ENCODE peak calls at places on chromosomes 12 and 14, in nine cellular contexts. C, W, A, Z, B, T, L, E and I are unnamed samples.

GRCh38 chr12:47903151-47903611 is 1.6 kb downstream of the VDR start:
- DNase-seq in Z (peak), T (peak), A (no peak), W (peak), B (no peak), L (peak), E (peak), C (peak), I (peak)

GRCh38 chr12:11651377-11651776 is 1.9 kb downstream of the ETV6 start:
- DNase-seq in W (no peak), C (no peak), E (no peak), A (no peak), L (no peak), B (no peak), T (no peak), Z (no peak), I (no peak)

GRCh38 chr12:131098178-131098981 is 144.7 kb downstream of the ADGRD1 start:
- DNase-seq in T (peak), L (no peak), E (no peak), W (no peak), B (peak), A (no peak), Z (no peak), C (no peak), I (no peak)

GRCh38 chr14:102196436-102197230 is 56.9 kb downstream of the WDR20 start:
- DNase-seq in B (no peak), A (no peak), E (no peak), W (no peak), T (no peak), Z (no peak), L (no peak), C (no peak), I (no peak)

GRCh38 chr14:55800443-55800842 is 220.4 kb downstream of the KTN1 start:
- DNase-seq in A (no peak), L (no peak), C (no peak), B (no peak), E (no peak), T (no peak), W (no peak), Z (no peak), I (no peak)

GRCh38 chr12:62730649-62731377 is 204.1 kb downstream of the PPM1H start:
- DNase-seq in B (no peak), T (no peak), Z (peak), W (peak), E (peak), L (peak), C (peak), A (no peak), I (peak)

GRCh38 chr14:102095231-102095870 is 8.5 kb upstream of the HSP90AA1 start:
- DNase-seq in W (peak), A (no peak), C (no peak), B (no peak), T (no peak), L (no peak), Z (peak), E (peak), I (no peak)

GRCh38 chr12:108629156-108629555 is 4.5 kb downstream of the SELPLG start:
- DNase-seq in T (no peak), B (no peak), A (no peak), W (no peak), E (no peak), C (no peak), Z (no peak), L (no peak), I (no peak)

GRCh38 chr12:113537041-113537750 is 65.5 kb upstream of the LHX5 start:
- DNase-seq in L (no peak), T (no peak), A (no peak), Z (no peak), E (no peak), C (no peak), W (no peak), B (no peak), I (no peak)

GRCh38 chr12:50662121-50662480 is 101.8 kb upstream of the ATF1 start:
- DNase-seq in L (no peak), T (no peak), W (no peak), Z (no peak), A (no peak), E (no peak), B (no peak), C (no peak), I (peak)

GRCh38 chr14:54364555-54365415 is 32.0 kb upstream of the CDKN3 start:
- DNase-seq in E (peak), L (peak), A (peak), W (peak), B (no peak), C (peak), T (peak), Z (no peak), I (peak)

GRCh38 chr12:4421590-4422031 is 24.0 kb downstream of the FGF6 start:
- DNase-seq in E (peak), C (peak), B (peak), Z (peak), A (no peak), W (peak), T (no peak), L (no peak), I (peak)

GRCh38 chr12:48765753-48766162 is 23.1 kb downstream of the ADCY6 start:
- DNase-seq in C (no peak), L (no peak), Z (peak), T (no peak), B (no peak), A (no peak), E (no peak), W (no peak), I (peak)

GRCh38 chr12:57214398-57214781 is 2.2 kb upstream of the NXPH4 start:
- DNase-seq in L (no peak), B (peak), Z (peak), W (peak), T (peak), C (peak), A (no peak), E (peak), I (peak)

GRCh38 chr12:65015850-65016249 is 105.3 kb downstream of the WIF1 start:
- DNase-seq in B (no peak), A (no peak), L (no peak), C (no peak), W (no peak), T (no peak), Z (no peak), E (no peak), I (no peak)

GRCh38 chr14:95273041-95273978 is 46.4 kb downstream of the CLMN start:
- DNase-seq in E (no peak), C (no peak), Z (peak), T (no peak), L (no peak), A (no peak), W (no peak), B (peak), I (no peak)

GRCh38 chr14:30129795-30130194 is 202.1 kb upstream of the PRKD1 start:
- DNase-seq in T (no peak), W (no peak), E (peak), C (peak), L (no peak), A (no peak), Z (no peak), B (no peak), I (no peak)

GRCh38 chr12:111446044-111446581 is 40.4 kb downstream of the SH2B3 start:
- DNase-seq in Z (no peak), E (peak), A (no peak), C (peak), T (peak), L (no peak), B (peak), W (no peak), I (peak)

GRCh38 chr14:80491131-80491530 is 279.8 kb upstream of the DIO2 start:
- DNase-seq in B (no peak), T (peak), Z (peak), W (no peak), L (peak), A (peak), E (peak), C (peak), I (peak)

GRCh38 chr12:25249951-25250738 is 584 bp downstream of the KRAS start:
- DNase-seq in E (peak), L (no peak), Z (no peak), C (no peak), A (no peak), B (peak), T (peak), W (peak), I (peak)

GRCh38 chr14:101774006-101774755 is 12.7 kb downstream of the PPP2R5C start:
- DNase-seq in A (peak), T (no peak), L (no peak), E (no peak), W (no peak), B (no peak), Z (no peak), C (no peak), I (no peak)

GRCh38 chr14:93991212-93991611 is 5.9 kb upstream of the CCDC197 start:
- DNase-seq in W (no peak), T (no peak), C (no peak), E (no peak), B (no peak), L (no peak), A (no peak), Z (no peak), I (no peak)

GRCh38 chr12:88325076-88325827 is 183.1 kb downstream of the TMTC3 start:
- DNase-seq in T (no peak), E (peak), B (no peak), C (peak), Z (peak), W (peak), L (peak), A (peak), I (peak)

GRCh38 chr14:25406818-25407217 is 356.9 kb upstream of the STXBP6 start:
- DNase-seq in L (peak), B (no peak), E (peak), W (peak), C (peak), T (peak), A (no peak), Z (peak), I (peak)

GRCh38 chr12:116066381-116067230 is 210.9 kb downstream of the MED13L start:
- DNase-seq in W (peak), Z (peak), T (peak), L (no peak), E (peak), B (no peak), A (no peak), C (peak), I (peak)

GRCh38 chr12:63206908-63207307 is 55.9 kb upstream of the AVPR1A start:
- DNase-seq in E (no peak), C (no peak), A (peak), Z (peak), W (peak), L (no peak), T (peak), B (no peak), I (no peak)

GRCh38 chr14:34368971-34369665 is 92.9 kb downstream of the SPTSSA start:
- DNase-seq in A (no peak), W (no peak), B (no peak), C (no peak), Z (no peak), T (no peak), L (no peak), E (no peak), I (no peak)

GRCh38 chr14:64800000-64800399 is 79.7 kb downstream of the SPTB start:
- DNase-seq in T (peak), E (peak), A (no peak), B (no peak), W (peak), Z (peak), L (no peak), C (peak), I (peak)

GRCh38 chr14:99636487-99636886 is 8.4 kb upstream of the HHIPL1 start:
- DNase-seq in Z (no peak), C (no peak), W (no peak), T (no peak), A (no peak), E (no peak), L (no peak), B (no peak), I (no peak)

GRCh38 chr12:115998119-115998633 is 279.3 kb downstream of the MED13L start:
- DNase-seq in L (peak), E (peak), Z (peak), T (no peak), A (peak), W (peak), B (no peak), C (peak), I (peak)

GRCh38 chr12:46663297-46663696 is 162.5 kb downstream of the SLC38A4 start:
- DNase-seq in C (no peak), W (peak), T (no peak), B (no peak), A (no peak), L (no peak), E (no peak), Z (no peak), I (no peak)

GRCh38 chr12:14959916-14960315 is 1.5 kb downstream of the ARHGDIB start:
- DNase-seq in B (no peak), E (no peak), A (no peak), W (no peak), Z (no peak), C (no peak), T (no peak), L (no peak), I (no peak)

GRCh38 chr12:1645819-1646218 is 16.8 kb downstream of the WNT5B start:
- DNase-seq in E (no peak), A (no peak), C (no peak), B (no peak), W (no peak), L (no peak), T (no peak), Z (no peak), I (no peak)

GRCh38 chr14:103194256-103195045 is 71.2 kb downstream of the TNFAIP2 start:
- DNase-seq in E (peak), Z (no peak), T (peak), C (peak), B (peak), L (peak), A (no peak), W (peak), I (peak)

DNA sequence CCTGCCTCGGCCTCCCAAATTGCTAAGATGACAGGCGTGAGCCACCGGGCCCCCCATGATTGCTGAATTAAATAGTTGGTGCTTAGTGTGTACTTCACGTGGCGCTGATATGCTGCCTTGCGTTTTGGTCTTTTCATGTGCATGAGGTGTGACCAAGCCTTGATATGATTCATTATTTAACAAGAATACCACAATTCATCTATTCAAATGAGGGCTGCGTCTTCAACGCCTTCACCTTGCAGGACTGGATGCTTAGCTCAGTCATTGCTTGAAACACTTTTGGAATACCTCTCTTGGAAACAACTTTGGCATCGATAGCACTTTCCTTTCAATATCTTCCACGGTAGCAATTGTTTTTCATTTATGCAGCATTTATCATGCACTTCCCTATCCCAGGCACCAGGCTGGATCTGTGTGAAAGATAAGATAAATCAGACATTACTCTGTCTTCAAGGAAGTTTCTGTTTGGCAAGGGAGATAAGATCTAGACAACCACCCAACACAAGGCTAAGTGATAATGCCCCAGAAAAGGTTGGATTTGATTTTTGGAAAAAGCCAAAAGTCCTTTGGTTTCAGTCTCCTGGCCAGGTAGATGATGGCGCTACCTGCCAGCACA is 1.3 kb upstream of the TEAD4 start:
- DNase-seq in Z (peak), A (no peak), L (no peak), W (peak), C (no peak), T (no peak), B (no peak), E (no peak), I (no peak)
- H3K4me3 ChIP-seq in Z (peak), A (peak), L (peak), W (peak), C (peak), T (no peak), B (no peak), E (peak), I (peak)

GRCh38 chr12:105357162-105357691 is 26.7 kb downstream of the C12orf75 start:
- DNase-seq in C (peak), B (no peak), Z (peak), L (no peak), E (peak), W (peak), T (no peak), A (no peak), I (no peak)
- H3K4me3 ChIP-seq in C (no peak), B (no peak), Z (no peak), L (no peak), E (no peak), W (no peak), T (no peak), A (no peak), I (no peak)

GRCh38 chr14:39446131-39446744 is 14.0 kb upstream of the FBXO33 start:
- DNase-seq in C (no peak), B (no peak), T (no peak), A (no peak), Z (no peak), E (no peak), L (no peak), W (no peak), I (no peak)
- H3K4me3 ChIP-seq in C (no peak), B (no peak), T (no peak), A (no peak), Z (no peak), E (no peak), L (no peak), W (no peak), I (no peak)

GRCh38 chr12:54393350-54393655 is 8.8 kb upstream of the ZNF385A start:
- DNase-seq in L (no peak), Z (no peak), C (no peak), W (no peak), T (no peak), E (no peak), B (no peak), A (no peak), I (no peak)
- H3K4me3 ChIP-seq in L (no peak), Z (no peak), C (no peak), W (no peak), T (no peak), E (no peak), B (no peak), A (no peak), I (no peak)

GRCh38 chr14:74570696-74571095 is 41.3 kb downstream of the LTBP2 start:
- DNase-seq in W (no peak), T (peak), C (no peak), A (no peak), Z (no peak), E (no peak), B (no peak), L (no peak), I (no peak)

GRCh38 chr14:74572829-74573360 is 39.1 kb downstream of the LTBP2 start:
- DNase-seq in E (peak), T (peak), W (peak), C (no peak), Z (peak), L (no peak), B (no peak), A (no peak), I (no peak)

GRCh38 chr14:74571901-74572828 is 39.9 kb downstream of the LTBP2 start:
- DNase-seq in W (peak), A (peak), E (peak), C (peak), Z (peak), L (peak), T (peak), B (no peak), I (peak)

GRCh38 chr14:74569826-74570591 is 42.0 kb downstream of the LTBP2 start:
- DNase-seq in C (peak), Z (no peak), W (peak), E (no peak), B (no peak), T (peak), A (no peak), L (no peak), I (peak)

DNA sequence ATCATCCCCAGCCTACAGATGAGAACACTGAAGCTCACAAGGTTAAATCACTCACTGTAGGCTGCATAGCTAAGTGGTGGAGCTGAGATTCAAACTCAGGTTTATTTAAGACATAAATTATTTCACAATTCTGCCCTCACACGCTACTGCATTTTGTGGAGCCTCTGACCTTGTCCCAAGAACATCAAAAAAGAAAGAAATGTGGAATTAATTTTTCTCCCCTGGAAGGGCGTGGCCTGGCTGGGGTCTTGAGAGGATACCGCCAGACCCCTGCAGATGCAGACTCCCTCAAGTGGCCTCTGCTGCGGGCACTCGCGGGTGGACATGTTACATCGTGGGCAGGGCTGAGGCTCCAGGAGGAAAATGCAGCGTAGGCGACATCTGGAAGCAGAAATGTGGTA is 40.6 kb downstream of the LTBP2 start:
- DNase-seq in T (no peak), B (no peak), C (no peak), Z (peak), E (peak), A (no peak), L (peak), W (peak), I (peak)
- H3K4me3 ChIP-seq in T (no peak), B (no peak), C (peak), Z (no peak), E (no peak), A (peak), L (peak), W (peak), I (peak)

GRCh38 chr14:51666070-51666469 is 14.4 kb downstream of the FRMD6 start:
- DNase-seq in E (peak), Z (no peak), W (no peak), T (no peak), A (no peak), C (no peak), L (no peak), B (no peak), I (no peak)

GRCh38 chr14:51666831-51667230 is 15.1 kb downstream of the FRMD6 start:
- DNase-seq in W (no peak), T (no peak), L (no peak), A (no peak), C (peak), Z (no peak), E (no peak), B (no peak), I (no peak)

GRCh38 chr14:51663783-51664326 is 12.1 kb downstream of the FRMD6 start:
- DNase-seq in C (no peak), T (no peak), E (no peak), W (no peak), Z (no peak), L (no peak), A (no peak), B (no peak), I (no peak)

GRCh38 chr14:51674294-51675002 is 22.7 kb downstream of the FRMD6 start:
- DNase-seq in W (peak), B (no peak), T (no peak), C (no peak), A (peak), E (peak), L (no peak), Z (peak), I (peak)

DNA sequence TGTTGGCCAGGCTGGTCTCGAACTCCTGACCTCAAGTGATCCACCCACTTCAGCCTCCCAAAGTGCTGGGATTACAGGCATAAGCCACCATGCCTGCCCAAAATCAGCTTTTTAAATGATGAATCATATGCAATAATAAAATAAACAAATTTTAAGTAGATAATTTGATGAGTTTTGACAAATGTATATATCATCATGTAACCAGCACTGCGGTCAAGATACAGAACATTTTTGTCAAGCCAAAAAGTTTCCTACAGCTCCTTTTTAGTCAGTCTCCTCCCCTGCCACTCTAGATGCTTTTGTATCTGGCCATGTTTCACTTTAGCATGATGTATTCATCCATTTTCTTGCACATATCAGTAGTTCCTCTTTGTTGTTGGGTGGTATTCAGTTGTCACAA is 17.2 kb downstream of the FRMD6 start:
- DNase-seq in A (no peak), B (no peak), L (no peak), E (peak), W (no peak), Z (no peak), T (no peak), C (no peak), I (no peak)
- H3K4me3 ChIP-seq in A (no peak), B (no peak), L (no peak), E (no peak), W (no peak), Z (no peak), T (no peak), C (no peak), I (no peak)